ENCODE peak calls at places on chromosomes 11 and 22, in six cellular contexts. E is AG09309, N is fibroblast of mammary gland, U is upper lobe of right lung, J is ovary, Q is fibroblast of lung. F is an unnamed sample.

GRCh38 chr11:126451211-126451802 is 95.8 kb downstream of the ST3GAL4 start:
- DNase-seq in E (no peak), N (no peak), U (no peak), J (no peak), Q (no peak), F (no peak)

GRCh38 chr22:39179841-39180335 is 27.4 kb upstream of the CBX7 start:
- DNase-seq in E (no peak), N (no peak), U (no peak), J (no peak), Q (no peak), F (no peak)

GRCh38 chr22:38127869-38128268 is 17.4 kb upstream of the BAIAP2L2 start:
- DNase-seq in E (no peak), N (no peak), U (no peak), J (no peak), Q (no peak), F (no peak)

GRCh38 chr22:46587067-46587471 is 33.1 kb upstream of the GRAMD4 start:
- DNase-seq in E (no peak), N (no peak), U (no peak), J (no peak), Q (no peak), F (no peak)

GRCh38 chr11:130600139-130600538 is 151.7 kb downstream of the ADAMTS15 start:
- DNase-seq in E (no peak), N (no peak), U (no peak), J (no peak), Q (peak; percentile 60), F (no peak)

GRCh38 chr11:20612416-20612815 is 13.0 kb downstream of the SLC6A5 start:
- DNase-seq in E (no peak), N (no peak), U (no peak), J (no peak), Q (no peak), F (no peak)

GRCh38 chr22:41682033-41682807 is 6.4 kb downstream of the SNU13 start:
- DNase-seq in E (peak; percentile 43), N (peak; percentile 86), U (peak; percentile 92), J (peak; percentile 79), Q (peak; percentile 88), F (peak; percentile 87)

GRCh38 chr11:76604652-76605241 is 65.8 kb downstream of the LRRC32 start:
- DNase-seq in E (no peak), N (peak; percentile 94), U (no peak), J (peak; percentile 81), Q (peak; percentile 92), F (no peak)

GRCh38 chr11:69385832-69386415 is 92.0 kb downstream of the MYEOV start:
- DNase-seq in E (no peak), N (no peak), U (no peak), J (no peak), Q (no peak), F (no peak)

GRCh38 chr11:10623797-10624761 is 55.6 kb upstream of the LYVE1 start:
- DNase-seq in E (no peak), N (peak; percentile 37), U (peak; percentile 86), J (peak; percentile 30), Q (peak; percentile 32), F (no peak)

GRCh38 chr11:28146123-28146751 is 38.0 kb downstream of the METTL15 start:
- DNase-seq in E (peak; percentile 67), N (peak; percentile 92), U (no peak), J (no peak), Q (peak; percentile 87), F (no peak)

GRCh38 chr11:125281831-125282595 is 117.5 kb downstream of the PKNOX2 start:
- DNase-seq in E (no peak), N (no peak), U (no peak), J (no peak), Q (no peak), F (no peak)

GRCh38 chr11:71991494-71991893 is 7.2 kb upstream of the IL18BP start:
- DNase-seq in E (no peak), N (no peak), U (no peak), J (no peak), Q (no peak), F (no peak)

DNA sequence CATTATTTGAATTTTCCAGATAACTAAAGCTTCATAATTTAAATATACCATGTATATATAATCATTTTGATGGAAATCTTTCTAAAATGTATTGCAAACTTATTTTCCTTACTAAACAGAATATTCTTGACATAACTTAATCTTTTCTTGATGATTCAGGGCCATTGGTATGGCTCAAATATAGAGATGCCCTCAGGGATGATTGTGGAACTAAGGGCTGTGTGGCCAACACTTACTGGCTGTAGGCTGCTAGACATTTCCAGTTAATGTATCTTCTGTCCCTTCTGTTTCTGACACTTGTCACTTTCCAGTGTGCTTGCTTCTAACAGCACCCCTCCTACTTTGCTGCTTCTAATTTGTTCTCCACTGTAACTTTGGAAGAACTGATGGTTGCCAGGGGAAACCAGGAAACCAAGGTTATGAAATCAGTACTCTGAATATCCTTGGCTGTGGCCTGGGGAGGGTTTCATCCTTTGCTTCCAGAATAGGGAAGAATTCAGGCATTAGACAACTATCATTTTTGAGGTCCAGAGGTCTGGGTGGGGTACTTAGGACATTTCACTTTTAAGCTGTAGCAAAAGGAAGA is 697.2 kb downstream of the ETS1 start:
- DNase-seq in E (no peak), N (peak; percentile 21), U (no peak), J (no peak), Q (peak; percentile 11), F (no peak)
- TF ChIP-seq CTCF in E (no peak), N (no peak), U (no peak), J (no peak), Q (no peak), F (no peak)

GRCh38 chr11:33687733-33688479 is 12.7 kb downstream of the C11orf91 start:
- DNase-seq in E (no peak), N (peak; percentile 81), U (no peak), J (peak; percentile 29), Q (peak; percentile 80), F (no peak)

GRCh38 chr11:33685061-33685460 is 15.6 kb downstream of the C11orf91 start:
- DNase-seq in E (no peak), N (peak; percentile 79), U (no peak), J (no peak), Q (no peak), F (no peak)

GRCh38 chr11:33684003-33684715 is 16.5 kb downstream of the C11orf91 start:
- DNase-seq in E (no peak), N (no peak), U (no peak), J (no peak), Q (no peak), F (no peak)

GRCh38 chr11:33682019-33682418 is 18.6 kb downstream of the C11orf91 start:
- DNase-seq in E (no peak), N (no peak), U (no peak), J (no peak), Q (no peak), F (no peak)

DNA sequence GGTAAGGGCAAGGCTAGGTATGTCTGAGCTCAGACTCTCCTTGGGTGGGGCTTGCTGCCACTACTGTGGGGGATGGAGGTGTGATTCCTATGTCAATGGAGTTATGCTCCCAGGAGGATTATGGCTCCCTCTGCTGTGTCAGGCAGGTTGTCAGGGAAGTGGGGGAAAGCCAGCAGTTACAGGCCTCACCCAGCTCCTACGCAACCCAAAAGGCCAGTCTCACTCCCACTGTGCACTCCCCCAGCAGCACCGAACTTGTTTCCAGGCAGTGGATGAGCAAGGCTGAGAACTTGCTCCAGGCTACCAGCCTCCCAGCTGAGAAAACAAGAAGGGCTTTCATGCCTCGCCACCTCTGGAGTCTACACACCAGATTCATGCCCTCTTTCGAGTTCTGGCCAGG is 18.2 kb downstream of the C11orf91 start:
- DNase-seq in E (no peak), N (no peak), U (no peak), J (no peak), Q (no peak), F (no peak)
- TF ChIP-seq CTCF in E (peak; percentile 45), N (no peak), U (no peak), J (no peak), Q (no peak), F (no peak)

GRCh38 chr11:134333951-134334350 is 2.2 kb downstream of the GLB1L2 start:
- DNase-seq in E (no peak), N (no peak), U (no peak), J (no peak), Q (no peak), F (no peak)
- TF ChIP-seq CTCF in E (no peak), N (no peak), U (no peak), J (no peak), Q (no peak), F (no peak)

GRCh38 chr11:57746920-57747319 is 4.7 kb downstream of the BTBD18 start:
- DNase-seq in E (no peak), N (no peak), U (no peak), J (no peak), Q (no peak), F (no peak)

GRCh38 chr11:57752954-57753353 is 1.3 kb upstream of the BTBD18 start:
- DNase-seq in E (no peak), N (no peak), U (no peak), J (no peak), Q (no peak), F (no peak)

DNA sequence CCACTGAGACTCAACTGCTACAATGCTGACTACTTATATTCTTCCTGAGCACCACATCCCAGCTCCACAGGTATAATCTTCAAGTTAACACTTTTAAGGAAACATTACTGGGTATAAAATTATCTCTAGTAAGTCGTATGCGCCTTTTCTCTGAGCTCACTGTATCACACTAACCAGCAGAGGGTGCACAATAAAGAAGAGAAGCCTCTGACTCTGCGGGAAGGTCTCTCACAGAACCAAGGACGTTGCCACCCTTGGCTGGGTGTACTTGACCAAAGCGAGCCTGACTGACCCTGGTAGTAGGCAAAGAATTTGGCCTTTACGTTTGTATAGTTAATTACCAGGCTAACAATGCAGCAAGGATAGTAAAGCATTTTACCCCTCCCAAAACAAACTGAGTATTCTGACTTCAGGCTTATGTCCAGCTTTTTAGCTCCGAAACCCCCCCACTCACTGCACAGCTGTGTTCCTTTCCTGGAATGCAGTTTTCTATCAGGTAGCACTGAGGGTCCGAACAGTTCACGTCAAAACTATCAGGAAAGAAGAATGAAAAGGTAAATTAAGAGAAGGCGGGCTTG is at the start of gene BTBD18:
- DNase-seq in E (no peak), N (peak; percentile 60), U (no peak), J (no peak), Q (peak; percentile 70), F (no peak)
- TF ChIP-seq CTCF in E (peak; percentile 42), N (peak; percentile 54), U (peak; percentile 47), J (no peak), Q (peak; percentile 60), F (no peak)

GRCh38 chr22:25131198-25131887 is 68.3 kb upstream of the CRYBB3 start:
- DNase-seq in E (no peak), N (no peak), U (no peak), J (no peak), Q (no peak), F (no peak)
- TF ChIP-seq CTCF in E (no peak), N (no peak), U (no peak), J (no peak), Q (no peak), F (no peak)

GRCh38 chr11:68312780-68313573 is 586 bp downstream of the LRP5 start:
- DNase-seq in E (no peak), N (no peak), U (peak; percentile 71), J (no peak), Q (no peak), F (peak; percentile 37)
- TF ChIP-seq CTCF in E (no peak), N (no peak), U (no peak), J (no peak), Q (no peak), F (no peak)

GRCh38 chr11:50423208-50423607 is 390.5 kb downstream of the OR4C45 start:
- DNase-seq in E (no peak), N (no peak), U (no peak), J (no peak), Q (no peak), F (no peak)
- TF ChIP-seq CTCF in E (no peak), N (no peak), U (no peak), J (no peak), Q (no peak), F (no peak)

F was measured in activated B cell treated with CpG ODN at 0.5 μM for 24 hours.